ENCODE peak calls at places on chromosomes 7 and 10, in four cellular contexts. M is type B pancreatic cell, D is gastrocnemius medialis, J is epithelial cell of esophagus. O is an unnamed sample.

GRCh38 chr7:92881091-92881485 is 44.7 kb upstream of the CDK6 start:
- DNase-seq in M (no peak), D (no peak), J (no peak), O (no peak)

GRCh38 chr7:106773228-106773627 is 91.9 kb upstream of the PIK3CG start:
- DNase-seq in M (no peak), D (no peak), J (no peak), O (no peak)

GRCh38 chr10:96305019-96305418 is 785 bp downstream of the DNTT start:
- DNase-seq in M (no peak), D (no peak), J (no peak), O (no peak)

GRCh38 chr7:12450615-12451014 is 47.0 kb upstream of the VWDE start:
- DNase-seq in M (no peak), D (no peak), J (no peak), O (no peak)

GRCh38 chr7:64541438-64542359 is 21.2 kb downstream of the ZNF680 start:
- DNase-seq in M (no peak), D (peak; percentile 10), J (peak; percentile 45), O (no peak)

GRCh38 chr7:151313857-151314256 is 27.8 kb upstream of the NUB1 start:
- DNase-seq in M (no peak), D (peak; percentile 18), J (peak; percentile 28), O (no peak)

GRCh38 chr7:47483604-47484273 is 98.2 kb downstream of the TNS3 start:
- DNase-seq in M (peak; percentile 60), D (no peak), J (no peak), O (no peak)

GRCh38 chr10:14391342-14391741 is 60.6 kb upstream of the FRMD4A start:
- DNase-seq in M (no peak), D (no peak), J (no peak), O (no peak)

GRCh38 chr10:51910596-51910995 is 211.2 kb upstream of the CSTF2T start:
- DNase-seq in M (no peak), D (no peak), J (no peak), O (no peak)

GRCh38 chr7:45176886-45177731 is 19.5 kb downstream of the RAMP3 start:
- DNase-seq in M (no peak), D (no peak), J (no peak), O (no peak)

GRCh38 chr7:130901209-130901783 is 167.3 kb upstream of the KLF14 start:
- DNase-seq in M (no peak), D (no peak), J (peak; percentile 96), O (no peak)

GRCh38 chr7:129665013-129665401 is 53.5 kb downstream of the NRF1 start:
- DNase-seq in M (no peak), D (no peak), J (peak; percentile 98), O (no peak)

GRCh38 chr10:12873172-12873571 is 128.3 kb downstream of the CCDC3 start:
- DNase-seq in M (no peak), D (no peak), J (no peak), O (no peak)

GRCh38 chr7:156143683-156144082 is 331.4 kb upstream of the SHH start:
- DNase-seq in M (no peak), D (no peak), J (no peak), O (no peak)

GRCh38 chr7:155709453-155709852 is 65.0 kb downstream of the RBM33 start:
- DNase-seq in M (no peak), D (no peak), J (no peak), O (no peak)

GRCh38 chr7:85734823-85735222 is 548.0 kb upstream of the SEMA3D start:
- DNase-seq in M (no peak), D (no peak), J (no peak), O (no peak)

GRCh38 chr10:110457851-110458582 is 39.7 kb upstream of the DUSP5 start:
- DNase-seq in M (no peak), D (no peak), J (no peak), O (peak; percentile 32)

GRCh38 chr7:135215180-135215579 is 3.9 kb upstream of the WDR91 start:
- DNase-seq in M (no peak), D (no peak), J (no peak), O (no peak)

GRCh38 chr7:44541028-44541869 is at the start of gene NPC1L1:
- DNase-seq in M (no peak), D (no peak), J (no peak), O (no peak)

GRCh38 chr10:121692626-121693025 is 94.4 kb upstream of the FGFR2 start:
- DNase-seq in M (no peak), D (no peak), J (no peak), O (no peak)

GRCh38 chr7:124667312-124667711 is 98.3 kb downstream of the GPR37 start:
- DNase-seq in M (no peak), D (no peak), J (peak; percentile 14), O (no peak)

GRCh38 chr10:70093335-70093944 is 39.2 kb downstream of the AIFM2 start:
- DNase-seq in M (no peak), D (no peak), J (no peak), O (no peak)

GRCh38 chr7:37921340-37921805 is 933 bp downstream of the EPDR1 start:
- DNase-seq in M (no peak), D (no peak), J (no peak), O (peak; percentile 55)

GRCh38 chr7:104980969-104981670 is 32.9 kb upstream of the KMT2E start:
- DNase-seq in M (no peak), D (no peak), J (peak; percentile 63), O (peak; percentile 68)

GRCh38 chr10:122380703-122381102 is 6.2 kb downstream of the PLEKHA1 start:
- DNase-seq in M (no peak), D (no peak), J (no peak), O (no peak)

GRCh38 chr10:130686680-130687300 is 550.6 kb downstream of the GLRX3 start:
- DNase-seq in M (no peak), D (no peak), J (peak; percentile 1), O (no peak)

GRCh38 chr7:37297546-37297945 is 151.1 kb downstream of the ELMO1 start:
- DNase-seq in M (no peak), D (no peak), J (peak; percentile 18), O (no peak)

GRCh38 chr7:30771859-30772429 is 727 bp downstream of the MINDY4 start:
- DNase-seq in M (no peak), D (no peak), J (peak; percentile 14), O (peak; percentile 59)

GRCh38 chr10:79936625-79937255 is 12.2 kb downstream of the SFTPD start:
- DNase-seq in M (peak; percentile 32), D (no peak), J (no peak), O (no peak)

GRCh38 chr10:1712314-1712713 is 25.0 kb downstream of the ADARB2 start:
- DNase-seq in M (no peak), D (no peak), J (no peak), O (no peak)

GRCh38 chr10:1712944-1713671 is 24.2 kb downstream of the ADARB2 start:
- DNase-seq in M (no peak), D (no peak), J (no peak), O (no peak)

GRCh38 chr10:1716839-1717238 is 20.5 kb downstream of the ADARB2 start:
- DNase-seq in M (no peak), D (no peak), J (no peak), O (no peak)

GRCh38 chr10:1715821-1716220 is 21.5 kb downstream of the ADARB2 start:
- DNase-seq in M (no peak), D (no peak), J (peak; percentile 10), O (no peak)
- TF ChIP-seq CTCF in M (peak; percentile 74), D (no peak), J (no peak), O (no peak)

GRCh38 chr10:129334326-129334725 is 132.7 kb upstream of the MGMT start:
- DNase-seq in M (no peak), D (no peak), J (no peak), O (no peak)

GRCh38 chr10:129329375-129330040 is 137.5 kb upstream of the MGMT start:
- DNase-seq in M (no peak), D (no peak), J (no peak), O (no peak)

GRCh38 chr10:129335396-129335795 is 131.6 kb upstream of the MGMT start:
- DNase-seq in M (no peak), D (no peak), J (no peak), O (no peak)

GRCh38 chr10:129335942-129336341 is 131.1 kb upstream of the MGMT start:
- DNase-seq in M (no peak), D (no peak), J (no peak), O (no peak)

GRCh38 chr10:129332476-129332875 is 134.6 kb upstream of the MGMT start:
- DNase-seq in M (no peak), D (no peak), J (no peak), O (no peak)
- TF ChIP-seq CTCF in M (peak; percentile 68), D (peak; percentile 12), J (peak; percentile 21), O (no peak)

GRCh38 chr7:23183279-23184012 is 1.6 kb downstream of the NUP42 start:
- DNase-seq in M (no peak), D (no peak), J (no peak), O (no peak)

GRCh38 chr7:23185980-23186379 is 4.1 kb downstream of the NUP42 start:
- DNase-seq in M (no peak), D (no peak), J (no peak), O (no peak)

GRCh38 chr7:23184291-23184690 is 2.4 kb downstream of the NUP42 start:
- DNase-seq in M (no peak), D (no peak), J (no peak), O (no peak)

GRCh38 chr7:23181684-23182553 is at the start of gene NUP42:
- DNase-seq in M (peak; percentile 98), D (peak; percentile 91), J (peak; percentile 99), O (peak; percentile 94)

DNA sequence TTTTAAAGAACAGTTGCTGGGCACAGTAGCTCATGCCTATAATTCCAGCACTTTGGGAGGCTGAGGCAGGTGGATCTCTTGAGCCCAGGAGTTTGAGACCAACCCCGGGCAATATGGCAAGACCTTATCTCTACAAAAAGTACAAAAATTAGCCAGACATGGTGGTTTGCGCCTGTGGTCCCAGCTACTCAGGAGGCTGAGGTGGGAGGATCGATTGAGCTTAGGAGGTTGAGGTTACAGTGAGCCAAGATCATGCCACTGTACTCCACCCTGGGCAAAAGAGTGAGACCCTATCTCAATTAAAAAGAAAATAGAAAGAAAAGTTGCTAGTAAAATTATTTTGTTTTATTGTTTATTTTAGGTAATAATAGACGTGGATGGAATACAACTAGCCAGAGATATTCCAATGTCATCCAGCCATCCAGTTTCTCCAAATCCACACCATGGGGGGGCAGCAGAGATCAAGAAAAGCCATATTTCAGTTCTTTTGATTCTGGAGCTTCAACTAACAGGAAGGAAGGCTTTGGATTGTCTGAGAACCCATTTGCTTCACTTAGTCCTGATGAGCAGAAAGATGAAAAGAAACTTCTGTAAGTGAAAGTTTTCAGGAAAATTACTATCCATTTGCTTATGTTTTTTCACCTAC is 3.0 kb downstream of the NUP42 start:
- DNase-seq in M (no peak), D (no peak), J (peak; percentile 69), O (no peak)
- TF ChIP-seq CTCF in M (peak; percentile 66), D (peak; percentile 24), J (peak; percentile 70), O (peak; percentile 31)

DNA sequence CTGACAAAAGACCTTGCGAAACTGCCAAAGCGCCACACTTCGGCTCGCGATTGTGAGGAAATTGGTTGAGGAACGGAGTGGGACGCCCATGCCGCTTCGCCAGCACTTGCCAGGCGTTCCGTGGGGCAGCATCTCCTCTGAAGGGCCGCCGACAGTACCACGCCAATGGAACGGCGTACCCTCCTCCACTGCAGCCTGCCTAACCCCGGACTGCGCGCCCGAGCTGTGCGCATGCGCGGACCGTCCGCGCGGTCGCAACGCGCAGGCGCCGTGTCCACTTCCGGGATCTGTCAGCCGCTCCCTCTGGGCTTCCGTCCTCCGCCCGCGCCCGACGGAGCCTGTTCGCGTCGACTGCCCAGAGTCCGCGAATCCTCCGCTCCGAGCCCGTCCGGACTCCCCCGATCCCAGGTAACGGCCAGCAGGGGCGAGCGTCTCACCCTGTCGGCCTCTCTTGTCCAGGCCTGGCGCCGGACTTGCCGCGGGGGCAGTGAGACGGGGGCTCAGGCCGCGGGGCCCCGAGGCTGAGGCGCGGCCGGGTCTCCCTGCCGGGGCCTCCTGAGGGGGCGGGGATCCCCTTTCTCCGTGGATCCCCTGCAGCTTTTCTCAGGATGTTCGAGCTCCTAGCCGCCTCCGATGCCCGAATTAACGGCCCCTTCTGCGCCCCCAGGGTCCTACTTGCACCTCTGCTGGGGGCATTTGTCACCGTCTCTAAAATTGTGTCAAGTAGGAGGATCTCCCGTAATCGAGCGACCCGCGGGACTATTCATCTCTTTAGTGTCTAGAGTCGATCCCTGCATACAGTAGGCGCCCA is at the start of gene ARPC1A:
- DNase-seq in M (peak; percentile 95), D (peak; percentile 82), J (peak; percentile 93), O (peak; percentile 98)
- TF ChIP-seq CTCF in M (peak; percentile 54), D (peak; percentile 39), J (no peak), O (no peak)

O was measured in GM20000.